ENCODE peak calls at places on chromosome 1, in four cellular contexts. One of them, this sample, is unnamed.

GRCh38 chr1:93720931-93721614 is 39.4 kb upstream of the BCAR3 start:
- DNase-seq in transverse colon: no peak
- DNase-seq in suprapubic skin: no peak
- DNase-seq in uterus: no peak
- DNase-seq in this sample: no peak

GRCh38 chr1:183783896-183784637 is 20.9 kb upstream of the RGL1 start:
- DNase-seq in suprapubic skin: no peak
- DNase-seq in transverse colon: peak; percentile 14
- DNase-seq in uterus: peak; percentile 71
- DNase-seq in this sample: no peak

GRCh38 chr1:20660363-20661234 is 570 bp downstream of the DDOST start:
- DNase-seq in suprapubic skin: no peak
- DNase-seq in transverse colon: no peak
- DNase-seq in uterus: no peak
- DNase-seq in this sample: no peak

GRCh38 chr1:160629286-160630210 is 17.3 kb downstream of the SLAMF1 start:
- DNase-seq in suprapubic skin: no peak
- DNase-seq in uterus: no peak
- DNase-seq in transverse colon: peak; percentile 43
- DNase-seq in this sample: no peak

GRCh38 chr1:193338194-193338593 is 151.8 kb upstream of the B3GALT2 start:
- DNase-seq in uterus: no peak
- DNase-seq in suprapubic skin: no peak
- DNase-seq in transverse colon: no peak
- DNase-seq in this sample: no peak

GRCh38 chr1:19661721-19662228 is 2.9 kb upstream of the HTR6 start:
- DNase-seq in uterus: no peak
- DNase-seq in suprapubic skin: no peak
- DNase-seq in transverse colon: no peak
- DNase-seq in this sample: no peak

GRCh38 chr1:227378183-227378582 is 59.9 kb upstream of the CDC42BPA start:
- DNase-seq in suprapubic skin: no peak
- DNase-seq in transverse colon: no peak
- DNase-seq in uterus: no peak
- DNase-seq in this sample: no peak

GRCh38 chr1:14565076-14565475 is 33.4 kb upstream of the KAZN start:
- DNase-seq in uterus: no peak
- DNase-seq in suprapubic skin: no peak
- DNase-seq in transverse colon: no peak
- DNase-seq in this sample: no peak

GRCh38 chr1:94983343-94983742 is 56.4 kb upstream of the CNN3 start:
- DNase-seq in transverse colon: peak; percentile 43
- DNase-seq in suprapubic skin: no peak
- DNase-seq in uterus: peak; percentile 47
- DNase-seq in this sample: no peak

GRCh38 chr1:207872655-207873054 is 38.3 kb downstream of the CD34 start:
- DNase-seq in transverse colon: no peak
- DNase-seq in suprapubic skin: no peak
- DNase-seq in uterus: no peak
- DNase-seq in this sample: no peak

GRCh38 chr1:153561401-153561985 is 4.2 kb downstream of the S100A2 start:
- DNase-seq in suprapubic skin: no peak
- DNase-seq in transverse colon: no peak
- DNase-seq in uterus: no peak
- DNase-seq in this sample: no peak

GRCh38 chr1:114153051-114153620 is 533 bp downstream of the SYT6 start:
- DNase-seq in suprapubic skin: no peak
- DNase-seq in uterus: peak; percentile 18
- DNase-seq in transverse colon: no peak
- DNase-seq in this sample: no peak

GRCh38 chr1:27567931-27568246 is 36.1 kb downstream of the AHDC1 start:
- DNase-seq in suprapubic skin: peak; percentile 68
- DNase-seq in transverse colon: no peak
- DNase-seq in uterus: no peak
- DNase-seq in this sample: no peak
- TF ChIP-seq CTCF in suprapubic skin: no peak
- TF ChIP-seq CTCF in transverse colon: no peak
- TF ChIP-seq CTCF in uterus: no peak
- TF ChIP-seq CTCF in this sample: no peak

GRCh38 chr1:77514871-77515776 is 167.3 kb downstream of the ZZZ3 start:
- DNase-seq in transverse colon: no peak
- DNase-seq in uterus: no peak
- DNase-seq in suprapubic skin: no peak
- DNase-seq in this sample: no peak
- TF ChIP-seq CTCF in transverse colon: no peak
- TF ChIP-seq CTCF in uterus: no peak
- TF ChIP-seq CTCF in suprapubic skin: no peak
- TF ChIP-seq CTCF in this sample: no peak

GRCh38 chr1:172380441-172381244 is 39.8 kb upstream of the C1orf105 start:
- DNase-seq in uterus: no peak
- DNase-seq in suprapubic skin: no peak
- DNase-seq in transverse colon: no peak
- DNase-seq in this sample: no peak
- TF ChIP-seq CTCF in uterus: no peak
- TF ChIP-seq CTCF in suprapubic skin: no peak
- TF ChIP-seq CTCF in transverse colon: no peak
- TF ChIP-seq CTCF in this sample: no peak

GRCh38 chr1:26161408-26162219 is 2.7 kb downstream of the FAM110D start:
- DNase-seq in uterus: peak; percentile 47
- DNase-seq in transverse colon: peak; percentile 49
- DNase-seq in suprapubic skin: no peak
- DNase-seq in this sample: no peak
- TF ChIP-seq CTCF in uterus: no peak
- TF ChIP-seq CTCF in transverse colon: peak; percentile 4
- TF ChIP-seq CTCF in suprapubic skin: no peak
- TF ChIP-seq CTCF in this sample: no peak

GRCh38 chr1:16924919-16925477 is 3.3 kb downstream of the CROCC start:
- DNase-seq in uterus: no peak
- DNase-seq in transverse colon: no peak
- DNase-seq in suprapubic skin: peak; percentile 57
- DNase-seq in this sample: no peak
- TF ChIP-seq CTCF in uterus: no peak
- TF ChIP-seq CTCF in transverse colon: no peak
- TF ChIP-seq CTCF in suprapubic skin: no peak
- TF ChIP-seq CTCF in this sample: no peak

GRCh38 chr1:149926296-149926695 is 1.3 kb downstream of the SF3B4 start:
- DNase-seq in transverse colon: no peak
- DNase-seq in uterus: no peak
- DNase-seq in suprapubic skin: no peak
- DNase-seq in this sample: no peak
- TF ChIP-seq CTCF in transverse colon: no peak
- TF ChIP-seq CTCF in uterus: no peak
- TF ChIP-seq CTCF in suprapubic skin: no peak
- TF ChIP-seq CTCF in this sample: no peak

DNA sequence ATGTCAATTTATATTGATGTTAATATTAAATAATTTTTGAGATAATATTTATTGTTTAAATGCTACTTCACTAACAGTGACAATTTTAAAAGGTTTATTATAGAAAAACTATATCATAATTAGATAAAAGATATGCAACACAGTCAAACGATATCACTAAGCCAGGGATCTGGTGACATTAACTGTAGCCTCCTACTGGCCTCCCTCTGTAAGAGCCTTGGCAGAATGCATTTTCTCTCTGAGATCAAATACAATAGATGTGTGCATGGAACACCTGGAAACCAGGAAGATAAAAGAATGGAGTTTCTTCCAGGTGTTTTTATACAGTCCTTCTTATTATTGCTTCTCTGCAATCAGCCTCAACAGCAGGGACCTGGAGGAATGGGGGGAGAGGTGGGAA is 1762.1 kb downstream of the BRINP3 start:
- DNase-seq in suprapubic skin: no peak
- DNase-seq in uterus: no peak
- DNase-seq in transverse colon: no peak
- DNase-seq in this sample: no peak
- TF ChIP-seq CTCF in suprapubic skin: no peak
- TF ChIP-seq CTCF in uterus: no peak
- TF ChIP-seq CTCF in transverse colon: no peak
- TF ChIP-seq CTCF in this sample: no peak

DNA sequence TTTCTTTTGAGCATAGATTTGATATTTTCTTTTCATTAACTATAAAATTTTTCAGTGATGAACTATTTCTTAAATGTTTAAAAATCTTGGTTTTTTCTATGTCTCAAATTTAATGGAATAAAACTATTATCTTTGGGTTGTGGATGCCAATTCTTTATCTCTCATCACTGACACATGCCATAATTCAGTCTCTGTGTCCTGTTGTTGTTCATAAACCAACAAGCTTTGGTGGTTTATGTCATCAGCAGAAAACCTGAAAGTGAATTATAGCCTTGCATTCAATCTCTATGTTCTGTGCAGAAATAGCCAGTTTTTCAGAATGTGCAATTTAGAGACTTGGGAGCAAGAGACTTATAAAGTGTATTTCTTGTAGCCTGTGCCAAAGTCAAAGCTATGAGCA is 462.6 kb upstream of the ADGRL4 start:
- DNase-seq in transverse colon: no peak
- DNase-seq in suprapubic skin: no peak
- DNase-seq in uterus: no peak
- DNase-seq in this sample: no peak
- TF ChIP-seq CTCF in transverse colon: no peak
- TF ChIP-seq CTCF in suprapubic skin: no peak
- TF ChIP-seq CTCF in uterus: no peak
- TF ChIP-seq CTCF in this sample: no peak

GRCh38 chr1:15736035-15736665 is at the start of gene SLC25A34:
- DNase-seq in suprapubic skin: no peak
- DNase-seq in uterus: peak; percentile 16
- DNase-seq in transverse colon: peak; percentile 93
- DNase-seq in this sample: no peak
- TF ChIP-seq CTCF in suprapubic skin: no peak
- TF ChIP-seq CTCF in uterus: no peak
- TF ChIP-seq CTCF in transverse colon: no peak
- TF ChIP-seq CTCF in this sample: no peak